ENCODE peak calls at places on chromosomes 13 and 19, in six cellular contexts. F, R, C, J, H and Z are unnamed samples.

GRCh38 chr19:33819875-33820781 is 23.5 kb downstream of the KCTD15 start:
- DNase-seq in J (peak; percentile 82), R (peak; percentile 67), H (peak; percentile 18), C (peak; percentile 91), F (peak; percentile 99), Z (peak; percentile 96)

GRCh38 chr19:14072535-14073231 is at the start of gene MISP3:
- DNase-seq in R (peak; percentile 88), H (peak; percentile 22), J (peak; percentile 43), C (no peak), F (no peak), Z (peak; percentile 42)

GRCh38 chr19:48290341-48290922 is 20.6 kb downstream of the ZNF114 start:
- DNase-seq in C (peak; percentile 74), H (no peak), R (no peak), J (peak; percentile 77), F (peak; percentile 26), Z (no peak)

GRCh38 chr13:69793803-69794453 is 313.7 kb upstream of the ATXN8OS start:
- DNase-seq in C (no peak), J (no peak), H (no peak), R (no peak), F (no peak), Z (no peak)

GRCh38 chr19:53980553-53981407 is 10.7 kb upstream of the CACNG6 start:
- DNase-seq in J (peak; percentile 42), H (no peak), F (no peak), R (no peak), C (peak; percentile 90), Z (peak; percentile 39)

GRCh38 chr19:48630289-48631036 is 6.7 kb downstream of the DBP start:
- DNase-seq in C (no peak), J (no peak), F (peak; percentile 37), H (no peak), R (no peak), Z (no peak)

GRCh38 chr19:50870417-50871089 is 2.7 kb upstream of the KLK2 start:
- DNase-seq in R (peak; percentile 64), J (no peak), C (peak; percentile 74), H (no peak), F (no peak), Z (no peak)

GRCh38 chr13:113648218-113648615 is 9.8 kb downstream of the ATP4B start:
- DNase-seq in J (no peak), R (no peak), C (no peak), F (no peak), H (no peak), Z (no peak)

GRCh38 chr13:101838305-101838835 is 385.9 kb downstream of the ITGBL1 start:
- DNase-seq in F (no peak), J (peak; percentile 20), C (no peak), R (no peak), H (no peak), Z (no peak)

GRCh38 chr13:93145199-93145598 is 81.4 kb upstream of the GPC6 start:
- DNase-seq in J (no peak), H (no peak), C (peak; percentile 37), R (no peak), F (peak; percentile 31), Z (peak; percentile 52)

GRCh38 chr13:67620665-67621064 is 390.5 kb upstream of the PCDH9 start:
- DNase-seq in H (no peak), C (no peak), J (no peak), R (no peak), F (no peak), Z (no peak)

GRCh38 chr19:36213793-36214387 is 575 bp downstream of the ZNF565 start:
- DNase-seq in C (no peak), F (peak; percentile 49), R (no peak), H (no peak), J (peak; percentile 6), Z (no peak)

GRCh38 chr13:98766716-98767115 is 14.2 kb upstream of the SLC15A1 start:
- DNase-seq in F (no peak), J (peak; percentile 8), R (no peak), H (no peak), C (no peak), Z (no peak)

GRCh38 chr19:48230555-48231129 is 25.1 kb downstream of the CARD8 start:
- DNase-seq in C (no peak), J (no peak), H (no peak), F (no peak), R (no peak), Z (no peak)